ENCODE peak calls at places on chromosomes 3 and 15, in six cellular contexts. Y is T-cell; C is Karpas-422; U is activated CD8-positive, alpha-beta memory T cell treated with anti-CD3 and anti-CD28 coated beads for 48 hours; X is stimulated activated naive CD8-positive, alpha-beta T cell treated with anti-CD3 and anti-CD28 coated beads, Interleukin-15, amount 100 ng/mL, for 72 hours; F is dorsolateral prefrontal cortex. W is an unnamed sample.

GRCh38 chr3:42729404-42730145 is 27.0 kb upstream of the HHATL start:
- DNase-seq in X (no peak), U (no peak), Y (no peak), F (no peak), C (no peak), W (peak)

GRCh38 chr3:129233538-129233937 is 15.9 kb upstream of the COPG1 start:
- DNase-seq in Y (no peak), U (no peak), X (no peak), F (peak), C (peak), W (no peak)

GRCh38 chr3:71168043-71168720 is 415.3 kb downstream of the FOXP1 start:
- DNase-seq in X (no peak), U (no peak), Y (no peak), F (no peak), C (no peak), W (no peak)

GRCh38 chr3:170033489-170033888 is 4.3 kb upstream of the GPR160 start:
- DNase-seq in U (no peak), F (no peak), C (no peak), Y (peak), X (peak), W (no peak)

GRCh38 chr3:55405436-55405835 is 81.7 kb downstream of the WNT5A start:
- DNase-seq in C (peak), F (no peak), Y (no peak), X (no peak), U (no peak), W (no peak)

GRCh38 chr3:194527726-194528125 is 40.9 kb upstream of the ATP13A3 start:
- DNase-seq in X (no peak), C (no peak), F (no peak), Y (no peak), U (no peak), W (no peak)

GRCh38 chr3:141255864-141256263 is 24.2 kb downstream of the PXYLP1 start:
- DNase-seq in X (no peak), U (no peak), Y (peak), F (no peak), C (no peak), W (no peak)

GRCh38 chr15:39270221-39270835 is 310.6 kb upstream of the THBS1 start:
- DNase-seq in Y (no peak), F (no peak), U (no peak), X (no peak), C (no peak), W (no peak)

GRCh38 chr3:132401255-132401654 is 16.0 kb upstream of the DNAJC13 start:
- DNase-seq in X (no peak), F (no peak), Y (no peak), U (no peak), C (no peak), W (no peak)

W was measured in mesothelial cell of epicardium.